ENCODE peak calls at places on chromosome 3, in four cellular contexts. F is upper lobe of left lung, X is brain microvascular endothelial cell, Z is ovary. G is an unnamed sample.

GRCh38 chr3:46471371-46471914 is 6.7 kb upstream of the LTF start:
- DNase-seq in Z (no peak), X (no peak), F (no peak), G (no peak)

GRCh38 chr3:5974637-5975322 is 787.3 kb downstream of the EDEM1 start:
- DNase-seq in Z (no peak), F (no peak), X (no peak), G (no peak)

GRCh38 chr3:123700791-123701712 is 116.2 kb upstream of the HACD2 start:
- DNase-seq in Z (peak), X (no peak), F (peak), G (no peak)

GRCh38 chr3:87997298-87997697 is 61.5 kb downstream of the CGGBP1 start:
- DNase-seq in F (peak), X (peak), Z (no peak), G (no peak)

GRCh38 chr3:132245547-132245946 is 71.7 kb upstream of the ACP3 start:
- DNase-seq in X (no peak), F (no peak), Z (no peak), G (no peak)

GRCh38 chr3:155325263-155325835 is 31.9 kb upstream of the STRIT1 start:
- DNase-seq in F (peak), X (no peak), Z (no peak), G (no peak)

GRCh38 chr3:15528881-15529537 is 7.5 kb upstream of the COLQ start:
- DNase-seq in Z (no peak), X (no peak), F (peak), G (no peak)

GRCh38 chr3:11791339-11792200 is 55.1 kb downstream of the TAMM41 start:
- DNase-seq in F (no peak), Z (no peak), X (no peak), G (no peak)

GRCh38 chr3:41419809-41420208 is 220.5 kb downstream of the CTNNB1 start:
- DNase-seq in X (no peak), Z (no peak), F (no peak), G (no peak)

GRCh38 chr3:127050733-127051132 is 67.8 kb downstream of the PLXNA1 start:
- DNase-seq in Z (peak), X (no peak), F (no peak), G (no peak)

GRCh38 chr3:35448121-35448520 is 191.2 kb upstream of the ARPP21 start:
- DNase-seq in X (no peak), F (no peak), Z (no peak), G (no peak)

GRCh38 chr3:4978966-4979400 is 254 bp upstream of the BHLHE40 start:
- DNase-seq in Z (peak), X (peak), F (peak), G (peak)

GRCh38 chr3:167187211-167187610 is 192.9 kb downstream of the ZBBX start:
- DNase-seq in X (no peak), Z (no peak), F (no peak), G (no peak)

GRCh38 chr3:88321696-88322095 is 171.9 kb downstream of the C3orf38 start:
- DNase-seq in Z (no peak), F (no peak), X (peak), G (no peak)

GRCh38 chr3:138434875-138435772 is 708 bp downstream of the ESYT3 start:
- DNase-seq in X (no peak), F (no peak), Z (no peak), G (peak)

GRCh38 chr3:5016218-5017161 is 37.3 kb downstream of the BHLHE40 start:
- DNase-seq in F (peak), Z (no peak), X (peak), G (peak)

GRCh38 chr3:82506204-82506603 is 744.8 kb upstream of the GBE1 start:
- DNase-seq in X (no peak), F (no peak), Z (no peak), G (no peak)

GRCh38 chr3:52297242-52298146 is 9.9 kb downstream of the GLYCTK start:
- DNase-seq in F (no peak), Z (no peak), X (no peak), G (no peak)

GRCh38 chr3:98657429-98657828 is 64.0 kb upstream of the CPOX start:
- DNase-seq in F (peak), X (peak), Z (no peak), G (peak)

GRCh38 chr3:17686613-17687012 is 55.8 kb downstream of the TBC1D5 start:
- DNase-seq in Z (no peak), F (no peak), X (no peak), G (no peak)

GRCh38 chr3:117788086-117788485 is 1078.5 kb downstream of the TUSC7 start:
- DNase-seq in X (peak), F (no peak), Z (no peak), G (no peak)

GRCh38 chr3:64094713-64095079 is 71.4 kb upstream of the PSMD6 start:
- DNase-seq in Z (no peak), F (no peak), X (no peak), G (no peak)

GRCh38 chr3:40308725-40309438 is 625 bp upstream of the EIF1B start:
- DNase-seq in Z (no peak), X (no peak), F (no peak), G (no peak)

GRCh38 chr3:83842511-83842910 is 1116.3 kb upstream of the CADM2 start:
- DNase-seq in X (no peak), F (no peak), Z (no peak), G (no peak)

GRCh38 chr3:72101538-72101937 is 316.6 kb upstream of the PROK2 start:
- DNase-seq in X (no peak), Z (no peak), F (no peak), G (no peak)

GRCh38 chr3:72446406-72447058 is 401.7 kb downstream of the SHQ1 start:
- DNase-seq in X (no peak), Z (no peak), F (peak), G (peak)

GRCh38 chr3:65342084-65342683 is 654.4 kb upstream of the ADAMTS9 start:
- DNase-seq in F (no peak), X (peak), Z (no peak), G (peak)

GRCh38 chr3:48952510-48953118 is 34.0 kb downstream of the ARIH2 start:
- DNase-seq in Z (no peak), X (no peak), F (peak), G (peak)

GRCh38 chr3:106345353-106346027 is 476.7 kb upstream of the CBLB start:
- DNase-seq in Z (no peak), X (peak), F (peak), G (no peak)

GRCh38 chr3:50607271-50608091 is 4.1 kb downstream of the CISH start:
- DNase-seq in X (no peak), Z (peak), F (no peak), G (no peak)

GRCh38 chr3:12461097-12461649 is 23.1 kb upstream of the TSEN2 start:
- DNase-seq in F (no peak), Z (no peak), X (no peak), G (no peak)

GRCh38 chr3:71723452-71724170 is 1.6 kb downstream of the EIF4E3 start:
- DNase-seq in Z (no peak), F (no peak), X (no peak), G (no peak)

GRCh38 chr3:93843981-93844380 is 129.7 kb downstream of the PROS1 start:
- DNase-seq in Z (no peak), X (peak), F (no peak), G (no peak)

GRCh38 chr3:188197388-188197847 is 43.5 kb downstream of the LPP start:
- DNase-seq in Z (no peak), F (no peak), X (no peak), G (no peak)

GRCh38 chr3:94036909-94037507 is 8.6 kb upstream of the STX19 start:
- DNase-seq in Z (no peak), F (no peak), X (peak), G (no peak)

DNA sequence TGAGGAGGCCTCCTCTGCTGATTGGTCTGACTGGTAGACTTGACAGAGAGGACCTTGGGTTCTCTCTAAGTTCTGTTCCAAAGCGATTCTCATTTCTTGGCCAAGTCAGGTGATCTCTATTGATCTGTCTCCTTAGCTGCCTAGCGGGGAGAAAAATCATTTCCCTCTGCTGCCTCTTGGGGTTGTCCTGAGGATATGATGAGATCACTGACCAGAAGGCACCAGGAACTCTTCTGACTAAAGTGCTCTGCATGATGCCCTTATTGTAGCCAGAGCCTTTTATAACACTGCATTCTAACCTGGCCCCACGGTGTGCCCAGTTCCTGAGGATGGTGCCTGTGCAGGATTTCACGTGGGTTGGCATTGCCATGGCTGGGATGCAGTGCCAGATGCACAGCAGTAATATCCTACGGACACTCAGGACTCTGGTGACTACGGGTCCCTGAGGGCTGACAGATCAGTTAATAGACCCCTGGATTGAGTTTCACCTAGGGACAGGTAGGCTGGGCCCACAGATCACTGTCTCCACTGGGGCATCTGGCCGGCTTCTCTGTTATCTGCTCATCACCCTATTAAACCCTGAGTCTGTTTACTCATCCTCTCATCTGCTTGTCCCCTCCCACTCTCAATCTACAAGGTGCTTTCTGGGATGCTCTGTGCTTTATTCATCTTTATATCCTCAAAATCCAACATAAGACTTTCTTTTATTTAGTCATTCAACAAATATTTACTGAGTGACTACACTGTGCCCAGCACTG is 3.9 kb upstream of the HEG1 start:
- DNase-seq in F (no peak), X (no peak), Z (no peak), G (no peak)
- TF ChIP-seq CTCF in F (no peak), X (peak), Z (no peak), G (no peak)

GRCh38 chr3:140219923-140220452 is 285.0 kb downstream of the CLSTN2 start:
- DNase-seq in X (no peak), Z (no peak), F (no peak), G (no peak)
- TF ChIP-seq CTCF in X (peak), Z (no peak), F (no peak), G (no peak)

DNA sequence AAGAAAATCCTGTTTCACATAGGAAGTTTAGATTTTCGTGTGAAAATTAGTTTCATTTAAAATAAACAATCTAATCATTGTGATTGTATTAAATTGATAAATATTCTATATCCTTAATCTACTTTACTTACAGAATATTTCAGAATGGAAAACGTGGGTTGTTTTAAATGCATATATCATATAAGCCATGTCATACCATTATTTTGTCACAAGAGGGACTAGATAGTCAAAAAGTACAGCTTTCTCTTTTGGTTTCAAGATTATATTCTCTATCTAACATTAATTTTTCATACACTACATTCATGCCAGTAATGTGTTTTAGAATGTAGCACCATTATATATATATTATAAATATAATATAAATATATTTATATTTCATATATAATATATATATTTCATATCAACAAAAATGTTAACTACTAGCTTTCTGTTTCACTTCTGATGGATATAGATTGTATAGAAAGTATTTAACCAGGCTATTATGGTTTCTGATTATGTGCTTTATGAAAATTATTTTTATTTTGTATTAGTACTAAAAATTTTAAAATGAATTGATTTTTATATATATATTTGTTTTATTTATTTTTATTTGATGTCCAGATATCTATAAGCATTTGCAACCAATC is 45.3 kb downstream of the OSTN start:
- DNase-seq in F (no peak), Z (no peak), X (no peak), G (no peak)
- TF ChIP-seq CTCF in F (peak), Z (no peak), X (peak), G (no peak)

DNA sequence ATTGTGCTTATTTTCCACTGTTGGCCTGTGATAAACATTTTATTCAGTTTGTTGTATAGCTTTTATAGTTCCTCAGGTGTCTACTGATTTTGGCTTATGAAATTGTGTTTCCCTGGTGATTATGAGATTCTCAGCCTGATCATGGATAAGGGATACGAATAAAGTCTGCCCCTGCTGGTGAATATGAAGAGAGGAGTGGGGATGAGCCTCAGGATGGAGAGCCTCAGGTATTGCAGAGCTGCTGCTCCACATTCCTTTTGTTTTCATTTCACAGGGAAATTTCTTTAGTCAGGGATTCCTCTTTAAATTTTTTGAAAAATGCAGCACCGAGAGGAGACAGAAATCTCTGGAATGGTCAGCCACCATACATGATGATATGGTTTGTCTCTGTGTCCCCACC is 14.7 kb upstream of the RAB6B start:
- DNase-seq in F (no peak), X (no peak), Z (no peak), G (no peak)
- TF ChIP-seq CTCF in F (no peak), X (peak), Z (no peak), G (no peak)

GRCh38 chr3:180631317-180631716 is 29.4 kb downstream of the TTC14 start:
- DNase-seq in X (no peak), F (no peak), Z (no peak), G (no peak)
- TF ChIP-seq CTCF in X (no peak), F (no peak), Z (no peak), G (no peak)

DNA sequence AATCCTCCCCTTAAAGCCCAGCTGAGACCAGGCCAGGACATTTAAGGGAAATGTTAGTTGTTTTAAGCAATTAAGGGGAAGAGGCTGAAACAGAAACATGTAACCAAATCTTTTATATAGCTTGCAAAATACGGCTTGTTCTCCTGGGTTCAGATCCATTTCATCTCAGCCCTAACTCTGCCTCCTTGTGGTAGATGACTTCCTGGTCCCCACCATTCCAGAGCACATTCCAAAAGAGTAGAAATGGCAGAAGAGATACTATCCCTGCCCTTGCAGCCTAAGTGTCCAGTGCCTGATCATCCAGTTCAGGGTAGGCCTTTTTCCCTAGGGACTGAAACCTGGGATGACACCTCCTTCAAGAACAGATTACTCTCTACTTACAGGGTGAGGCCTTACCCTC is 266.2 kb upstream of the VEPH1 start:
- DNase-seq in F (no peak), X (no peak), Z (no peak), G (no peak)
- TF ChIP-seq CTCF in F (no peak), X (no peak), Z (no peak), G (no peak)

GRCh38 chr3:122358633-122359032 is 24.4 kb downstream of the MIX23 start:
- DNase-seq in Z (no peak), F (no peak), X (no peak), G (no peak)

GRCh38 chr3:122353901-122354401 is 28.9 kb downstream of the CSTA start:
- DNase-seq in F (no peak), X (no peak), Z (no peak), G (no peak)

GRCh38 chr3:122355612-122356011 is 27.4 kb downstream of the MIX23 start:
- DNase-seq in Z (no peak), F (no peak), X (no peak), G (no peak)

GRCh38 chr3:122357828-122358617 is 25.0 kb downstream of the MIX23 start:
- DNase-seq in Z (no peak), F (no peak), X (no peak), G (no peak)

GRCh38 chr3:122356402-122356801 is 26.6 kb downstream of the MIX23 start:
- DNase-seq in Z (peak), F (peak), X (no peak), G (peak)
- TF ChIP-seq CTCF in Z (no peak), F (peak), X (peak), G (peak)

DNA sequence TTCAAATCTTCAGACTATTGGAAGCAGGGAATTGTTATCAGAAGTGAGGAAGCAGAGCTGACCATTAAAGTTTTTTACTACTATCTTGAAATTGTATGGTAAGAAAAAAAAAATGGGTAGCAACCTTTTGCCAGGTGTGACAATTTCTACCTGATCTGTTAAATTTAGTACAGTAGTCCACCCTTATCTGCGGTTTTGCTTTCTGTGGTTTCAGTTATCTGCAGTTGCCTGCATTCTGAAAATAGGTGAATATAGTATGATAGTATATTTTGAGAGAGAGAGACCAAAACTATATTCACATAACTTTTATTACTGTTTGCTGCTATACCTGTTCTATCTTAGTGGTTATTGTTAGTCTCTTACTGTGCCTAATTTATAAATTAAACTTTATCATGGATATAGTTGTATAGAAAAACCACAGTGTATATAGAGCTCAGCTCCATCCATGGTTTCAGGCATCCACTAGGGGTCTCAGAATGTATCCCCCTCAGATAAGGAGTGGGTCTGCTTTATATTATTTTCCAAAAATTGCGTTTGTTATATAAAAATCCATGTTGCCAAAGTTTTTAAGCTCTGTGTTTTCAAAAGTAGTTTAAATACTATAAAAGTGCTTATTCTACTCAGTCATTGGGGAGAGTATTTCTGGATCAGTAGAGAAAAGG is 69.9 kb downstream of the PTPRG start:
- DNase-seq in F (no peak), X (no peak), Z (no peak), G (no peak)
- TF ChIP-seq CTCF in F (no peak), X (no peak), Z (no peak), G (no peak)